ENCODE peak calls at places on chromosomes 2 and 18, in ten cellular contexts. L is ELR; Y is posterior vena cava; P is naive thymus-derived CD4-positive, alpha-beta T cell; Q is AG10803; D is effector CD4-positive, alpha-beta T cell; I is GM12878; F is iPS-NIHi11; C is NCI-H187; E is GM12865. J is an unnamed sample.

GRCh38 chr2:54639609-54640008 is 83.9 kb upstream of the EML6 start:
- DNase-seq in L (peak; percentile 46), Y (no peak), P (no peak), Q (no peak), D (no peak), I (no peak), F (no peak), C (no peak), E (no peak), J (no peak)

GRCh38 chr2:110742412-110742811 is 10.0 kb downstream of the ACOXL start:
- DNase-seq in L (no peak), Y (no peak), P (no peak), Q (no peak), D (no peak), I (no peak), F (no peak), C (no peak), E (peak; percentile 29), J (no peak)

GRCh38 chr2:173948198-173948597 is 17.0 kb downstream of the SP3 start:
- DNase-seq in L (no peak), Y (no peak), P (no peak), Q (no peak), D (no peak), I (no peak), F (no peak), C (no peak), E (no peak), J (no peak)

GRCh38 chr18:26403451-26403850 is 144.9 kb downstream of the KCTD1 start:
- DNase-seq in L (no peak), Y (no peak), P (no peak), Q (no peak), D (no peak), I (no peak), F (no peak), C (no peak), E (no peak), J (no peak)

GRCh38 chr2:64914735-64915509 is 74.3 kb upstream of the SLC1A4 start:
- DNase-seq in L (peak; percentile 3), Y (no peak), P (no peak), Q (peak; percentile 48), D (no peak), I (peak; percentile 96), F (no peak), C (no peak), E (peak; percentile 96), J (peak; percentile 98)

GRCh38 chr2:17615728-17616351 is 75.3 kb downstream of the VSNL1 start:
- DNase-seq in L (peak; percentile 66), Y (no peak), P (no peak), Q (peak; percentile 46), D (no peak), I (no peak), F (no peak), C (no peak), E (no peak), J (no peak)

GRCh38 chr2:69956580-69956979 is 4.9 kb downstream of the ASPRV1 start:
- DNase-seq in L (no peak), Y (no peak), P (no peak), Q (no peak), D (no peak), I (no peak), F (no peak), C (no peak), E (no peak), J (no peak)

GRCh38 chr2:86249176-86249842 is 50.1 kb downstream of the MRPL35 start:
- DNase-seq in L (peak; percentile 88), Y (no peak), P (no peak), Q (peak; percentile 90), D (no peak), I (no peak), F (no peak), C (no peak), E (peak; percentile 81), J (peak; percentile 80)

GRCh38 chr2:172442072-172442895 is 14.9 kb downstream of the ITGA6 start:
- DNase-seq in L (peak; percentile 100), Y (no peak), P (peak; percentile 42), Q (peak; percentile 81), D (peak; percentile 34), I (no peak), F (peak; percentile 53), C (no peak), E (no peak), J (no peak)

GRCh38 chr2:158968396-158969161 is at the start of gene TANC1:
- DNase-seq in L (peak; percentile 95), Y (peak; percentile 97), P (peak; percentile 43), Q (peak; percentile 93), D (no peak), I (peak; percentile 17), F (peak; percentile 89), C (peak; percentile 60), E (peak; percentile 89), J (peak; percentile 77)

GRCh38 chr18:74739926-74740325 is 142.3 kb downstream of the ZNF407 start:
- DNase-seq in L (no peak), Y (no peak), P (no peak), Q (no peak), D (no peak), I (no peak), F (no peak), C (no peak), E (no peak), J (no peak)

GRCh38 chr2:182668671-182669070 is 47.4 kb upstream of the DNAJC10 start:
- DNase-seq in L (no peak), Y (no peak), P (no peak), Q (no peak), D (no peak), I (no peak), F (no peak), C (peak; percentile 63), E (no peak), J (no peak)

GRCh38 chr2:76506538-76506937 is 795.8 kb upstream of the GCFC2 start:
- DNase-seq in L (no peak), Y (no peak), P (no peak), Q (no peak), D (no peak), I (no peak), F (no peak), C (no peak), E (no peak), J (no peak)

GRCh38 chr2:111624401-111625156 is 259.4 kb downstream of the ANAPC1 start:
- DNase-seq in L (peak; percentile 41), Y (no peak), P (no peak), Q (peak; percentile 96), D (no peak), I (no peak), F (no peak), C (no peak), E (no peak), J (no peak)

GRCh38 chr2:230713331-230714121 is 884 bp downstream of the CAB39 start:
- DNase-seq in L (peak; percentile 53), Y (peak; percentile 88), P (peak; percentile 61), Q (peak; percentile 28), D (peak; percentile 31), I (no peak), F (peak; percentile 38), C (no peak), E (peak; percentile 51), J (peak; percentile 66)

GRCh38 chr2:63058742-63059433 is 8.3 kb downstream of the OTX1 start:
- DNase-seq in L (peak; percentile 14), Y (peak; percentile 82), P (no peak), Q (no peak), D (no peak), I (no peak), F (peak; percentile 31), C (no peak), E (no peak), J (no peak)

GRCh38 chr2:11027195-11027594 is 115.5 kb downstream of the KCNF1 start:
- DNase-seq in L (no peak), Y (no peak), P (no peak), Q (no peak), D (no peak), I (no peak), F (no peak), C (no peak), E (no peak), J (no peak)

GRCh38 chr18:45670281-45670962 is 53.6 kb upstream of the SLC14A1 start:
- DNase-seq in L (peak; percentile 45), Y (peak; percentile 83), P (peak; percentile 43), Q (peak; percentile 55), D (peak; percentile 49), I (no peak), F (no peak), C (no peak), E (peak; percentile 23), J (no peak)